ENCODE peak calls at places on chromosomes 11 and 22, in seven cellular contexts. One of them, this sample, is unnamed. For H3K4me1, the result is how much of the 10 kb centered on the place peaks cover.

GRCh38 chr22:38866399-38867123 is 5.5 kb downstream of the CBX6 start:
- DNase-seq in CD4-positive, CD25-positive, alpha-beta regulatory T cell: no peak
- DNase-seq in lower lobe of right lung: peak
- DNase-seq in lung: no peak
- DNase-seq in PC-9: no peak
- DNase-seq in mucosa of descending colon: no peak
- DNase-seq in left ventricle myocardium inferior: no peak
- DNase-seq in this sample: peak

GRCh38 chr11:11426226-11426915 is 73.3 kb upstream of the CSNK2A3 start:
- DNase-seq in left ventricle myocardium inferior: no peak
- DNase-seq in mucosa of descending colon: no peak
- DNase-seq in lung: no peak
- DNase-seq in PC-9: no peak
- DNase-seq in CD4-positive, CD25-positive, alpha-beta regulatory T cell: no peak
- DNase-seq in lower lobe of right lung: no peak
- DNase-seq in this sample: no peak

GRCh38 chr11:44742470-44742869 is 15.7 kb downstream of the TSPAN18 start:
- DNase-seq in lung: no peak
- DNase-seq in CD4-positive, CD25-positive, alpha-beta regulatory T cell: no peak
- DNase-seq in left ventricle myocardium inferior: no peak
- DNase-seq in lower lobe of right lung: no peak
- DNase-seq in PC-9: no peak
- DNase-seq in mucosa of descending colon: no peak
- DNase-seq in this sample: no peak

GRCh38 chr11:83836883-83837654 is 550.9 kb upstream of the CCDC90B start:
- DNase-seq in lung: peak
- DNase-seq in left ventricle myocardium inferior: no peak
- DNase-seq in PC-9: peak
- DNase-seq in CD4-positive, CD25-positive, alpha-beta regulatory T cell: no peak
- DNase-seq in lower lobe of right lung: no peak
- DNase-seq in mucosa of descending colon: peak
- DNase-seq in this sample: no peak

GRCh38 chr11:73200256-73200655 is 17.8 kb upstream of the P2RY2 start:
- DNase-seq in PC-9: peak
- DNase-seq in lung: no peak
- DNase-seq in mucosa of descending colon: no peak
- DNase-seq in CD4-positive, CD25-positive, alpha-beta regulatory T cell: no peak
- DNase-seq in left ventricle myocardium inferior: no peak
- DNase-seq in lower lobe of right lung: peak
- DNase-seq in this sample: no peak

GRCh38 chr11:134207538-134208239 is 16.1 kb downstream of the NCAPD3 start:
- DNase-seq in CD4-positive, CD25-positive, alpha-beta regulatory T cell: peak
- DNase-seq in left ventricle myocardium inferior: peak
- DNase-seq in lower lobe of right lung: peak
- DNase-seq in mucosa of descending colon: peak
- DNase-seq in PC-9: peak
- DNase-seq in lung: peak
- DNase-seq in this sample: no peak

GRCh38 chr22:29011200-29011867 is 50.3 kb downstream of the C22orf31 start:
- DNase-seq in PC-9: no peak
- DNase-seq in lung: no peak
- DNase-seq in CD4-positive, CD25-positive, alpha-beta regulatory T cell: no peak
- DNase-seq in left ventricle myocardium inferior: peak
- DNase-seq in lower lobe of right lung: peak
- DNase-seq in mucosa of descending colon: peak
- DNase-seq in this sample: no peak

GRCh38 chr11:75158241-75158640 is 7.3 kb downstream of the SLCO2B1 start:
- DNase-seq in CD4-positive, CD25-positive, alpha-beta regulatory T cell: no peak
- DNase-seq in left ventricle myocardium inferior: no peak
- DNase-seq in lower lobe of right lung: no peak
- DNase-seq in mucosa of descending colon: no peak
- DNase-seq in PC-9: no peak
- DNase-seq in lung: no peak
- DNase-seq in this sample: no peak

GRCh38 chr11:126319374-126319740 is 15.5 kb downstream of the DCPS start:
- DNase-seq in lung: no peak
- DNase-seq in mucosa of descending colon: no peak
- DNase-seq in CD4-positive, CD25-positive, alpha-beta regulatory T cell: no peak
- DNase-seq in lower lobe of right lung: no peak
- DNase-seq in left ventricle myocardium inferior: no peak
- DNase-seq in PC-9: no peak
- DNase-seq in this sample: peak

GRCh38 chr22:17700778-17701177 is 62.2 kb downstream of the BCL2L13 start:
- DNase-seq in lower lobe of right lung: no peak
- DNase-seq in left ventricle myocardium inferior: no peak
- DNase-seq in mucosa of descending colon: no peak
- DNase-seq in lung: no peak
- DNase-seq in PC-9: no peak
- DNase-seq in CD4-positive, CD25-positive, alpha-beta regulatory T cell: no peak
- DNase-seq in this sample: no peak

GRCh38 chr11:123351375-123351774 is 78.7 kb upstream of the GRAMD1B start:
- DNase-seq in PC-9: no peak
- DNase-seq in mucosa of descending colon: no peak
- DNase-seq in lower lobe of right lung: no peak
- DNase-seq in CD4-positive, CD25-positive, alpha-beta regulatory T cell: no peak
- DNase-seq in left ventricle myocardium inferior: peak
- DNase-seq in lung: no peak
- DNase-seq in this sample: no peak

GRCh38 chr11:31763296-31763695 is 47.8 kb downstream of the PAX6 start:
- DNase-seq in PC-9: no peak
- DNase-seq in mucosa of descending colon: no peak
- DNase-seq in CD4-positive, CD25-positive, alpha-beta regulatory T cell: no peak
- DNase-seq in lower lobe of right lung: no peak
- DNase-seq in lung: no peak
- DNase-seq in left ventricle myocardium inferior: no peak
- DNase-seq in this sample: no peak

GRCh38 chr11:69644071-69644961 is 3.4 kb downstream of the CCND1 start:
- DNase-seq in left ventricle myocardium inferior: peak
- DNase-seq in mucosa of descending colon: peak
- DNase-seq in lower lobe of right lung: peak
- DNase-seq in lung: peak
- DNase-seq in CD4-positive, CD25-positive, alpha-beta regulatory T cell: no peak
- DNase-seq in PC-9: peak
- DNase-seq in this sample: peak

GRCh38 chr22:49420651-49421050 is 407.0 kb downstream of the BRD1 start:
- DNase-seq in PC-9: no peak
- DNase-seq in lung: no peak
- DNase-seq in mucosa of descending colon: no peak
- DNase-seq in lower lobe of right lung: no peak
- DNase-seq in CD4-positive, CD25-positive, alpha-beta regulatory T cell: no peak
- DNase-seq in left ventricle myocardium inferior: no peak
- DNase-seq in this sample: no peak

GRCh38 chr11:27965559-27965958 is 142.4 kb downstream of the KIF18A start:
- DNase-seq in lung: no peak
- DNase-seq in left ventricle myocardium inferior: no peak
- DNase-seq in lower lobe of right lung: no peak
- DNase-seq in PC-9: no peak
- DNase-seq in CD4-positive, CD25-positive, alpha-beta regulatory T cell: no peak
- DNase-seq in mucosa of descending colon: no peak
- DNase-seq in this sample: no peak

GRCh38 chr11:125446279-125446678 is 49.8 kb downstream of the FEZ1 start:
- DNase-seq in left ventricle myocardium inferior: no peak
- DNase-seq in mucosa of descending colon: no peak
- DNase-seq in lower lobe of right lung: no peak
- DNase-seq in lung: no peak
- DNase-seq in CD4-positive, CD25-positive, alpha-beta regulatory T cell: no peak
- DNase-seq in PC-9: no peak
- DNase-seq in this sample: no peak

GRCh38 chr11:19353287-19353686 is 112.5 kb upstream of the E2F8 start:
- DNase-seq in PC-9: no peak
- DNase-seq in CD4-positive, CD25-positive, alpha-beta regulatory T cell: no peak
- DNase-seq in left ventricle myocardium inferior: no peak
- DNase-seq in mucosa of descending colon: no peak
- DNase-seq in lower lobe of right lung: no peak
- DNase-seq in lung: no peak
- DNase-seq in this sample: no peak

GRCh38 chr11:102171101-102171500 is 60.9 kb downstream of the YAP1 start:
- DNase-seq in PC-9: no peak
- DNase-seq in left ventricle myocardium inferior: no peak
- DNase-seq in CD4-positive, CD25-positive, alpha-beta regulatory T cell: no peak
- DNase-seq in lung: no peak
- DNase-seq in mucosa of descending colon: no peak
- DNase-seq in lower lobe of right lung: no peak
- DNase-seq in this sample: no peak

GRCh38 chr22:17957683-17958082 is 66.7 kb downstream of the MICAL3 start:
- DNase-seq in CD4-positive, CD25-positive, alpha-beta regulatory T cell: no peak
- DNase-seq in lung: no peak
- DNase-seq in left ventricle myocardium inferior: no peak
- DNase-seq in PC-9: no peak
- DNase-seq in mucosa of descending colon: no peak
- DNase-seq in lower lobe of right lung: no peak
- DNase-seq in this sample: no peak

GRCh38 chr11:8693010-8693551 is 10.5 kb downstream of the RPL27A start:
- DNase-seq in mucosa of descending colon: no peak
- DNase-seq in lower lobe of right lung: no peak
- DNase-seq in lung: no peak
- DNase-seq in PC-9: no peak
- DNase-seq in CD4-positive, CD25-positive, alpha-beta regulatory T cell: no peak
- DNase-seq in left ventricle myocardium inferior: no peak
- DNase-seq in this sample: no peak

DNA sequence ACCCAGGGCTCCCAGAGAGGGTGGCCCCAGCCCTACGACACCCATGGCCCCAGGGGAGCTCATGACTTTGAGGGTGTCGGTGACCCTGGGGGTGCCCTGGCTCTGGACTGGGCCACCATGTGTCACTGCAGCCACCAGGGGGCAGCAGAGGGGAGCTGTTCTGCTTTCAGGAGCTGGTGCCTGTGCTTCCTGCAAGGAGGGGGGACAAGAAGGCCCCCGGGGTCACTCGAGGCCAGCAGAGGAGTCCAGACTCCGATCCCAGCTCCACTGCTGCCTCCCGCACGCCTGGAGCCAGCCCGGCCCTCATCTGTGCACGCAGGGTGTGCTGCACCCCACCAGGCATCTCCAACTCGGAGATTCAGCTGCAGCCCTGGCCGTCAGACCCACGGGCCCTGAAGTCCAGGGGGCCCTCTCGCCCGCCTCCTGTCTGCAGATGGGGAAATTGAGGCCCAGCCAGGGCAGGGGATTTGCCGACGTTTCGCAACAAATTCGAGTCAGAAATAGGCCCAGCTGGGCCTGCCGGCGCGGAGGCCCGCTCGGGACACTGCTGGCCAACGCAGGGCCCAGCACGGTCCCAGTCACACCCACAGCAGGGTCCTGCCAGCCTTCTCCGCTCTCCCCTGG is 29.5 kb upstream of the WNT7B start:
- DNase-seq in mucosa of descending colon: peak
- DNase-seq in CD4-positive, CD25-positive, alpha-beta regulatory T cell: peak
- DNase-seq in lung: peak
- DNase-seq in lower lobe of right lung: peak
- DNase-seq in PC-9: peak
- DNase-seq in left ventricle myocardium inferior: peak
- DNase-seq in this sample: peak
- H3K4me3 ChIP-seq in mucosa of descending colon: no peak
- H3K4me3 ChIP-seq in CD4-positive, CD25-positive, alpha-beta regulatory T cell: no peak
- H3K4me3 ChIP-seq in lung: no peak
- H3K4me3 ChIP-seq in lower lobe of right lung: peak
- H3K4me3 ChIP-seq in PC-9: peak
- H3K4me3 ChIP-seq in left ventricle myocardium inferior: peak
- H3K4me3 ChIP-seq in this sample: no peak

GRCh38 chr11:117482881-117483280 is 155.2 kb downstream of the CEP164 start:
- DNase-seq in lower lobe of right lung: no peak
- DNase-seq in PC-9: no peak
- DNase-seq in left ventricle myocardium inferior: no peak
- DNase-seq in lung: no peak
- DNase-seq in mucosa of descending colon: no peak
- DNase-seq in CD4-positive, CD25-positive, alpha-beta regulatory T cell: no peak
- DNase-seq in this sample: no peak

GRCh38 chr11:117480221-117480620 is 152.6 kb downstream of the CEP164 start:
- DNase-seq in mucosa of descending colon: no peak
- DNase-seq in left ventricle myocardium inferior: no peak
- DNase-seq in lung: no peak
- DNase-seq in lower lobe of right lung: no peak
- DNase-seq in PC-9: no peak
- DNase-seq in CD4-positive, CD25-positive, alpha-beta regulatory T cell: no peak
- DNase-seq in this sample: no peak

GRCh38 chr11:117479372-117479771 is 151.7 kb downstream of the CEP164 start:
- DNase-seq in PC-9: no peak
- DNase-seq in CD4-positive, CD25-positive, alpha-beta regulatory T cell: no peak
- DNase-seq in lower lobe of right lung: no peak
- DNase-seq in mucosa of descending colon: no peak
- DNase-seq in left ventricle myocardium inferior: no peak
- DNase-seq in lung: no peak
- DNase-seq in this sample: no peak

GRCh38 chr11:117481885-117482284 is 154.2 kb downstream of the CEP164 start:
- DNase-seq in mucosa of descending colon: no peak
- DNase-seq in CD4-positive, CD25-positive, alpha-beta regulatory T cell: no peak
- DNase-seq in lower lobe of right lung: no peak
- DNase-seq in PC-9: no peak
- DNase-seq in lung: no peak
- DNase-seq in left ventricle myocardium inferior: no peak
- DNase-seq in this sample: no peak

GRCh38 chr11:117481036-117481435 is 153.4 kb downstream of the CEP164 start:
- DNase-seq in PC-9: no peak
- DNase-seq in lower lobe of right lung: no peak
- DNase-seq in lung: no peak
- DNase-seq in CD4-positive, CD25-positive, alpha-beta regulatory T cell: no peak
- DNase-seq in mucosa of descending colon: no peak
- DNase-seq in left ventricle myocardium inferior: no peak
- DNase-seq in this sample: no peak
- H3K4me1 ChIP-seq in PC-9: under half
- H3K4me1 ChIP-seq in lower lobe of right lung: under half
- H3K4me1 ChIP-seq in lung: under half
- H3K4me1 ChIP-seq in CD4-positive, CD25-positive, alpha-beta regulatory T cell: under half
- H3K4me1 ChIP-seq in mucosa of descending colon: under half
- H3K4me1 ChIP-seq in left ventricle myocardium inferior: under half
- H3K4me1 ChIP-seq in this sample: under half

GRCh38 chr22:46262449-46263207 is 515 bp downstream of the PKDREJ start:
- DNase-seq in lung: peak
- DNase-seq in PC-9: no peak
- DNase-seq in mucosa of descending colon: peak
- DNase-seq in left ventricle myocardium inferior: peak
- DNase-seq in CD4-positive, CD25-positive, alpha-beta regulatory T cell: no peak
- DNase-seq in lower lobe of right lung: peak
- DNase-seq in this sample: peak
- H3K4me3 ChIP-seq in lung: peak
- H3K4me3 ChIP-seq in PC-9: no peak
- H3K4me3 ChIP-seq in mucosa of descending colon: no peak
- H3K4me3 ChIP-seq in left ventricle myocardium inferior: peak
- H3K4me3 ChIP-seq in CD4-positive, CD25-positive, alpha-beta regulatory T cell: no peak
- H3K4me3 ChIP-seq in lower lobe of right lung: peak
- H3K4me3 ChIP-seq in this sample: peak

DNA sequence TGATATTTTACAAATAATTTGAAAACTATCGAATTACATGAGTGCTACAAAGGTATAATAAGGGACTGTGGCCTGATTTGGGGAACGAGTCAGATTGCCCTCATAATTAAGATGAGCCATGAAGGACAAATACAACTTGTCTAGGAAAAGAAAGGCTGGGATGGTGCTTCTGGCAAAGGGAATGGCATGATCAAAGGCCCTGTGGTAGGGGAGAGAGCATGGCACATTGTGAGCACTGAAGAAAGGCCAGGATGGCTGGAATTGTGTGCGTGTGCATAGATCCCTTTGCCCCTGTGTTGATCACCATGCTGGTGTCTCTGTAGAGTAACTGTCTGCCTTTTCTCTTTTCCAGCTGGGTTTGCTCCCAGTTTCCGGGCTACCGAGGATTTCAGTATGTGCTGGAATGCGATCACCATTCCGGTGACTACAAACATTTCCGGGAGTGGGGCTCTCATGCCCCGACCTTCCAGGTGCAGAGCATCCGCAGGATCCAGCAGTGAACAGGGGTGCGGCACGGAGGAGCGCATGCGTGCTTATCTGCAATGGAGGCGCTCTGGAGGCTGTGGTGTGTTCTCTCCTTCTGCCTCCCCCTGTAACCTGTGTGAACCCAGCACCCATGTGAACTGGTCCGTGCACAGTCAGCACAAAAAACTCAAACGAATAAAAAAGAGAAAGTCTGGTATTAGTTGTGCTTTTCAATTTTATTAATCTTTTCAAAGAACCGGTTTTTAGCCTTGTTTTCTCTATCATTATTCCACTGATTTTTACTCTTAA is 8.4 kb downstream of the CRYBA4 start:
- DNase-seq in mucosa of descending colon: no peak
- DNase-seq in lung: no peak
- DNase-seq in PC-9: no peak
- DNase-seq in lower lobe of right lung: no peak
- DNase-seq in left ventricle myocardium inferior: no peak
- DNase-seq in CD4-positive, CD25-positive, alpha-beta regulatory T cell: no peak
- DNase-seq in this sample: no peak
- H3K4me1 ChIP-seq in mucosa of descending colon: under half
- H3K4me1 ChIP-seq in lung: under half
- H3K4me1 ChIP-seq in PC-9: under half
- H3K4me1 ChIP-seq in lower lobe of right lung: under half
- H3K4me1 ChIP-seq in left ventricle myocardium inferior: under half
- H3K4me1 ChIP-seq in CD4-positive, CD25-positive, alpha-beta regulatory T cell: under half
- H3K4me1 ChIP-seq in this sample: under half